ENCODE peak calls at places on chromosomes 7 and 10, in ten cellular contexts. N, O, D, Z, C, X, G, K, A and R are unnamed samples.

GRCh38 chr7:150388709-150389531 is 9.8 kb downstream of the ZNF775 start:
- DNase-seq in N (peak), O (no peak), D (no peak), Z (no peak), C (no peak), X (no peak), G (no peak), K (no peak), A (peak), R (peak)

GRCh38 chr10:75038335-75038734 is 73.1 kb upstream of the SAMD8 start:
- DNase-seq in N (peak), O (no peak), D (no peak), Z (no peak), C (no peak), X (no peak), G (no peak), K (no peak), A (no peak), R (no peak)

GRCh38 chr10:114110174-114110972 is 63.6 kb downstream of the CCDC186 start:
- DNase-seq in N (no peak), O (peak), D (no peak), Z (peak), C (peak), X (no peak), G (no peak), K (no peak), A (peak), R (peak)

GRCh38 chr7:377069-378040 is 87.4 kb downstream of the FOXL3 start:
- DNase-seq in N (no peak), O (no peak), D (no peak), Z (no peak), C (no peak), X (no peak), G (no peak), K (no peak), A (no peak), R (no peak)

GRCh38 chr7:17506090-17506489 is 207.6 kb downstream of the AHR start:
- DNase-seq in N (peak), O (no peak), D (no peak), Z (peak), C (peak), X (peak), G (no peak), K (no peak), A (no peak), R (peak)

GRCh38 chr7:82455295-82455694 is 11.7 kb upstream of the CACNA2D1 start:
- DNase-seq in N (no peak), O (no peak), D (no peak), Z (no peak), C (no peak), X (no peak), G (no peak), K (no peak), A (no peak), R (no peak)

GRCh38 chr10:31318854-31319601 is at the start of gene ZEB1:
- DNase-seq in N (peak), O (peak), D (peak), Z (peak), C (peak), X (peak), G (peak), K (peak), A (peak), R (peak)

GRCh38 chr7:50531928-50532327 is 33.3 kb downstream of the DDC start:
- DNase-seq in N (no peak), O (peak), D (no peak), Z (no peak), C (peak), X (peak), G (peak), K (no peak), A (no peak), R (no peak)

GRCh38 chr10:28631896-28632596 is 45.3 kb upstream of the BAMBI start:
- DNase-seq in N (peak), O (peak), D (no peak), Z (peak), C (no peak), X (no peak), G (no peak), K (no peak), A (no peak), R (no peak)

GRCh38 chr10:114281461-114281860 is 42.4 kb downstream of the VWA2 start:
- DNase-seq in N (no peak), O (no peak), D (no peak), Z (no peak), C (peak), X (no peak), G (no peak), K (no peak), A (peak), R (no peak)

GRCh38 chr7:90916319-90916718 is 320.2 kb downstream of the CDK14 start:
- DNase-seq in N (no peak), O (no peak), D (no peak), Z (no peak), C (no peak), X (no peak), G (no peak), K (no peak), A (peak), R (no peak)

GRCh38 chr7:42485171-42485838 is 248.3 kb upstream of the GLI3 start:
- DNase-seq in N (peak), O (no peak), D (no peak), Z (no peak), C (no peak), X (no peak), G (no peak), K (no peak), A (no peak), R (no peak)